ENCODE peak calls at places on chromosomes 3 and 15, in four cellular contexts. S is AG04449, V is cardiac fibroblast, K is fibroblast of the aortic adventitia. O is an unnamed sample.

GRCh38 chr3:67976683-67977082 is 322.3 kb upstream of the SUCLG2 start:
- DNase-seq in V (peak), S (no peak), K (no peak), O (no peak)

GRCh38 chr3:124793054-124793740 is 62.9 kb downstream of the UMPS start:
- DNase-seq in V (peak), S (no peak), K (peak), O (no peak)

GRCh38 chr15:33341943-33342342 is 31.2 kb downstream of the RYR3 start:
- DNase-seq in K (no peak), S (no peak), V (no peak), O (no peak)

GRCh38 chr3:4908066-4908768 is 71.0 kb upstream of the BHLHE40 start:
- DNase-seq in K (no peak), V (no peak), S (no peak), O (peak)

GRCh38 chr3:50294492-50295403 is 2.5 kb upstream of the IFRD2 start:
- DNase-seq in S (no peak), K (no peak), V (no peak), O (no peak)

GRCh38 chr3:21435871-21436270 is 315.1 kb downstream of the ZNF385D start:
- DNase-seq in V (peak), K (peak), S (peak), O (peak)

GRCh38 chr15:82572986-82573385 is 32.7 kb upstream of the RPS17 start:
- DNase-seq in V (no peak), S (no peak), K (peak), O (no peak)

GRCh38 chr3:50616770-50617095 is 218 bp upstream of the MAPKAPK3 start:
- DNase-seq in K (peak), V (peak), S (no peak), O (peak)

GRCh38 chr3:42991369-42992315 is 12.5 kb downstream of the GASK1A start:
- DNase-seq in V (no peak), K (peak), S (no peak), O (no peak)

GRCh38 chr3:130963444-130963843 is 63.2 kb downstream of the ASTE1 start:
- DNase-seq in S (no peak), V (peak), K (no peak), O (peak)

GRCh38 chr15:64092864-64093626 is 593 bp downstream of the CIAO2A start:
- DNase-seq in V (peak), S (no peak), K (peak), O (peak)

GRCh38 chr3:137992592-137992991 is 17.4 kb upstream of the CLDN18 start:
- DNase-seq in K (no peak), V (no peak), S (no peak), O (no peak)

GRCh38 chr3:35651888-35652287 is 12.6 kb downstream of the ARPP21 start:
- DNase-seq in V (peak), K (peak), S (no peak), O (no peak)

GRCh38 chr15:78216276-78217229 is 17.8 kb downstream of the ACSBG1 start:
- DNase-seq in S (no peak), V (no peak), K (peak), O (no peak)

GRCh38 chr3:167733961-167734497 is 663 bp downstream of the PDCD10 start:
- DNase-seq in V (peak), S (no peak), K (peak), O (peak)

GRCh38 chr3:59192473-59192872 is 142.6 kb upstream of the CFAP20DC start:
- DNase-seq in V (peak), S (peak), K (peak), O (peak)

GRCh38 chr15:40768492-40769309 is 1.1 kb upstream of the C15orf62 start:
- DNase-seq in K (peak), V (no peak), S (no peak), O (no peak)

GRCh38 chr3:11558002-11558401 is 85.7 kb downstream of the VGLL4 start:
- DNase-seq in K (peak), V (peak), S (no peak), O (peak)

GRCh38 chr15:78195735-78196201 is 38.6 kb downstream of the ACSBG1 start:
- DNase-seq in K (no peak), V (peak), S (no peak), O (peak)

GRCh38 chr3:13335503-13335902 is 84.6 kb downstream of the NUP210 start:
- DNase-seq in K (no peak), V (no peak), S (no peak), O (no peak)

GRCh38 chr3:190260301-190260700 is 61.9 kb downstream of the CLDN1 start:
- DNase-seq in V (no peak), K (no peak), S (no peak), O (peak)

GRCh38 chr3:142998439-142998838 is 2.9 kb upstream of the U2SURP start:
- DNase-seq in K (peak), V (peak), S (no peak), O (no peak)

GRCh38 chr15:89333959-89334509 is 590 bp downstream of the POLG start:
- DNase-seq in K (peak), V (no peak), S (no peak), O (no peak)

GRCh38 chr15:89330881-89331595 is 3.6 kb downstream of the POLG start:
- DNase-seq in V (no peak), S (no peak), K (no peak), O (no peak)

GRCh38 chr15:89333011-89333860 is 1.4 kb downstream of the POLG start:
- DNase-seq in V (no peak), K (no peak), S (no peak), O (no peak)

GRCh38 chr15:89334510-89335288 is at the start of gene POLG:
- DNase-seq in K (peak), V (peak), S (peak), O (peak)

DNA sequence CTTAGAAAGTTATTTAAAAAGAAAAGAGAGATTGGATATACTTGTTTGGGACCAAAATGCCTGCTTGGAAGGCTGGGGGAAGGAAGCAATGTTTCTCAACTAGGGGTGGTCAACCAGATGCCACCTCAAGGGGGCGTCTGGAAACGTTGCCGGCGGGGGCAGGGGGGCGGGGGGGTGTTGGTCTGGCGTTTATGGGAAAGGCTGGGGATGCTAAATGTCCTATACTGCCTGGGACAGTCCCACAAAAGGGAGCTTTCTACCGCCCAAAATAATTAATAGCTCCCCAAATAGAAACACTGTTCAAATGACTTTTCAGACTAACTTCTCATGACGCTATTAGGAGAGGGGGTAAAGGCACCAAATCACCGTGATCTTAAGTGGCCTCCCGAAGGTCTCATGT is 2.2 kb downstream of the POLG start:
- DNase-seq in V (peak), S (no peak), K (peak), O (peak)
- TF ChIP-seq CTCF in V (peak), S (peak), K (peak), O (peak)

GRCh38 chr3:41208507-41208906 is 9.2 kb downstream of the CTNNB1 start:
- DNase-seq in V (no peak), K (no peak), S (no peak), O (no peak)

GRCh38 chr3:41207355-41207754 is 8.1 kb downstream of the CTNNB1 start:
- DNase-seq in V (no peak), S (no peak), K (no peak), O (no peak)

GRCh38 chr3:41204369-41204768 is 5.1 kb downstream of the CTNNB1 start:
- DNase-seq in K (no peak), S (no peak), V (no peak), O (no peak)

GRCh38 chr3:41202834-41203345 is 3.6 kb downstream of the CTNNB1 start:
- DNase-seq in K (peak), S (peak), V (peak), O (peak)

GRCh38 chr3:41205591-41205990 is 6.3 kb downstream of the CTNNB1 start:
- DNase-seq in V (no peak), S (no peak), K (no peak), O (no peak)
- H3K4me3 ChIP-seq in V (no peak), S (no peak), K (no peak), O (no peak)

GRCh38 chr15:62416535-62416934 is 251.4 kb upstream of the C2CD4B start:
- DNase-seq in K (no peak), V (no peak), S (no peak), O (no peak)
- TF ChIP-seq CTCF in K (no peak), V (no peak), S (no peak), O (no peak)

GRCh38 chr15:73683624-73684536 is at the start of gene CD276:
- DNase-seq in V (peak), K (peak), S (no peak), O (peak)

GRCh38 chr15:73681856-73682596 is 2.2 kb upstream of the CD276 start:
- DNase-seq in S (no peak), K (no peak), V (peak), O (no peak)

GRCh38 chr15:73681073-73681472 is 3.1 kb upstream of the CD276 start:
- DNase-seq in K (no peak), V (no peak), S (no peak), O (no peak)

GRCh38 chr15:73682597-73683090 is 1.5 kb upstream of the CD276 start:
- DNase-seq in S (no peak), V (no peak), K (no peak), O (no peak)

GRCh38 chr15:73683257-73683623 is 943 bp upstream of the CD276 start:
- DNase-seq in V (no peak), S (no peak), K (no peak), O (no peak)
- H3K4me3 ChIP-seq in V (no peak), S (no peak), K (no peak), O (no peak)

GRCh38 chr3:171646357-171647133 is 163.7 kb downstream of the PLD1 start:
- DNase-seq in K (peak), S (peak), V (peak), O (peak)

GRCh38 chr3:171643033-171643432 is 167.2 kb downstream of the PLD1 start:
- DNase-seq in V (no peak), S (no peak), K (no peak), O (no peak)

GRCh38 chr3:171644681-171645080 is 165.6 kb downstream of the PLD1 start:
- DNase-seq in S (no peak), K (no peak), V (no peak), O (no peak)

DNA sequence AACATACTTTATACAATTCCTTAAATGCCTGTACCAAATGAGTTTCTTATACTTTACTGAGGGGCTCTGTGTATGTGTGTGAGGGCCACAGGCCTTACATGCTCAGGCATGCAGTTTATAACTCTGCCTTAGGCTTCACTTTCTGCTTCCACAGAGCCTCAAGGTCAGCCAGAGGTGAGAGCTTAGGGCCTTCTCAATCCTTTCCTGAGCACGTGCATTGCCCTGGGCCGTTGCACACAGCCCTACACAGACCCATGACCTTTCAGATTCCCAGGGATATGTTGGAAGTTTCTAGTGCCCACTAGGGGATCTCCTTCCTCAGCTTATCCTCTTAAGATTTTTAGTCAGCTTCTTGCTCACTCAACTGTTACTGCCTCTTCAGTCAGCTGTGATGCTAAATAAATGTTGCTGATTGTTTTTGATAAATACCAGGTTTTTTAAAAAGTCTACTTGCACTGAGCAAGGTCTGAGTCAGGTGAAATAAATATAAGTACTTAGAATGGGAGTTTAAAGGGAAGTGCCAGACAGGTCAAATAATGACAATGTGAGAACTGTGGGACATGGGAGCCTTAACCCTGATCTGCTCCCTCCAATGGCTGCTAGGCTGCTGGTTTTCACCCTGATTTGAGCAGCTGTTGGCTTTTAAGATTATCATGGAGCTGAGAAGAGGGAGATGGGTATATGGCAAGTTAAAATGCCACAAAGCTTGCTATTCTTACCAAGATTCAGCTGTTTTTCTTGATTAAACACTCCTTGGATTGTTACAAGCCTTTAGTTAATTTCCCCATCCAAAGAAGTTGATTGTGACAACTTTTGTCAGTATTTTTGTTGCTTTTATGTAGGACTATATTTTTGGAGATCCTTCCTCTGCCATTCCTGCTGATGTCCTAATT is 169.5 kb downstream of the PLD1 start:
- DNase-seq in V (peak), S (peak), K (peak), O (peak)
- TF ChIP-seq CTCF in V (peak), S (peak), K (peak), O (peak)

GRCh38 chr15:96339662-96340347 is 9.3 kb downstream of the NR2F2 start:
- DNase-seq in S (no peak), K (peak), V (peak), O (peak)

GRCh38 chr15:96341465-96342142 is 11.1 kb downstream of the NR2F2 start:
- DNase-seq in S (no peak), V (peak), K (no peak), O (peak)

GRCh38 chr15:96340611-96341464 is 10.3 kb downstream of the NR2F2 start:
- DNase-seq in K (peak), S (no peak), V (peak), O (peak)

GRCh38 chr15:96338772-96339661 is 8.5 kb downstream of the NR2F2 start:
- DNase-seq in S (no peak), K (peak), V (peak), O (peak)

DNA sequence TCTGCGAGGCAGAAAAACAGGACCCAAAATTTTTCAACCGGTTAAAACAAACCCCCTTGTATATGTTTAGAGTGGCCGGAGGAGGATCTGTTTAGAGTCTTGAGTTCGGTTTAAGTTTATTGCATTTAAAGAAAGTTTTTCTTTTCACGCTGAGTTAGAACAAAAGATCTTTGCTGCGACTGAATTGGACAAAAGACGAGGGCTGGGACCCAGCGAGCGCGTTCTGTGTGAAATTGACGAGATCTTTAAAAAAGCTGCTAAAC is 9.8 kb downstream of the NR2F2 start:
- DNase-seq in S (no peak), V (no peak), K (no peak), O (no peak)
- H3K4me3 ChIP-seq in S (peak), V (peak), K (peak), O (peak)

GRCh38 chr15:67080900-67081431 is 15.6 kb downstream of the SMAD3 start:
- DNase-seq in V (peak), K (peak), S (no peak), O (no peak)
- TF ChIP-seq CTCF in V (peak), K (peak), S (peak), O (no peak)

GRCh38 chr3:99823723-99824711 is 6.4 kb downstream of the CMSS1 start:
- DNase-seq in K (no peak), S (no peak), V (no peak), O (no peak)
- H3K4me3 ChIP-seq in K (no peak), S (no peak), V (no peak), O (no peak)

GRCh38 chr15:79675982-79676381 is 220.8 kb downstream of the MTHFS start:
- DNase-seq in V (peak), K (no peak), S (no peak), O (no peak)
- TF ChIP-seq CTCF in V (no peak), K (peak), S (no peak), O (peak)